ENCODE peak calls at places on chromosomes 11 and 22, in five cellular contexts. Q is tibial nerve, T is neuronal stem cell, X is cardiac muscle cell, F is right cardiac atrium. U is an unnamed sample.

GRCh38 chr11:20669833-20670684 is 673 bp downstream of the NELL1 start:
- DNase-seq in F (no peak), X (peak; percentile 1), Q (no peak), T (no peak), U (no peak)

GRCh38 chr11:102306048-102306575 is 11.2 kb upstream of the BIRC3 start:
- DNase-seq in Q (peak; percentile 15), X (no peak), T (no peak), F (no peak), U (peak; percentile 35)

GRCh38 chr22:45916515-45916914 is 60.4 kb downstream of the WNT7B start:
- DNase-seq in F (peak; percentile 25), X (no peak), Q (no peak), T (no peak), U (no peak)

GRCh38 chr22:17578129-17578754 is 14.9 kb downstream of the SLC25A18 start:
- DNase-seq in X (peak; percentile 60), F (peak; percentile 88), T (no peak), Q (peak; percentile 47), U (no peak)

GRCh38 chr11:128061321-128061871 is 526.0 kb downstream of the ETS1 start:
- DNase-seq in T (no peak), Q (no peak), X (no peak), F (no peak), U (no peak)

GRCh38 chr11:106208795-106209194 is 131.3 kb downstream of the AASDHPPT start:
- DNase-seq in F (no peak), T (no peak), Q (no peak), X (no peak), U (no peak)

GRCh38 chr11:62556102-62556871 is 9.7 kb upstream of the AHNAK start:
- DNase-seq in X (peak; percentile 94), Q (peak; percentile 87), T (no peak), F (peak; percentile 95), U (peak; percentile 89)

GRCh38 chr11:13260196-13260962 is 17.2 kb upstream of the BMAL1 start:
- DNase-seq in F (no peak), T (no peak), X (no peak), Q (no peak), U (no peak)

GRCh38 chr22:50027639-50028537 is 15.3 kb upstream of the IL17REL start:
- DNase-seq in X (no peak), F (no peak), Q (no peak), T (no peak), U (peak; percentile 46)

GRCh38 chr11:27701262-27702105 is 1.2 kb upstream of the BDNF start:
- DNase-seq in Q (no peak), X (peak; percentile 75), T (no peak), F (peak; percentile 66), U (no peak)

GRCh38 chr22:49573109-49573765 is 254.4 kb downstream of the BRD1 start:
- DNase-seq in Q (no peak), T (no peak), X (no peak), F (peak; percentile 11), U (no peak)

GRCh38 chr22:21095773-21096107 is 50.0 kb downstream of the LRRC74B start:
- DNase-seq in T (no peak), X (no peak), F (no peak), Q (no peak), U (no peak)

GRCh38 chr22:48574776-48575566 is 1252.7 kb downstream of the BRD1 start:
- DNase-seq in X (peak; percentile 9), F (peak; percentile 58), Q (no peak), T (peak; percentile 74), U (no peak)

GRCh38 chr22:46068908-46069481 is 81.3 kb upstream of the PPARA start:
- DNase-seq in Q (no peak), T (no peak), X (peak; percentile 48), F (peak; percentile 60), U (no peak)

GRCh38 chr11:72821221-72821919 is 7.2 kb downstream of the ATG16L2 start:
- DNase-seq in T (no peak), Q (no peak), X (no peak), F (peak; percentile 68), U (no peak)

GRCh38 chr11:2148253-2149000 is 9.2 kb upstream of the IGF2 start:
- DNase-seq in T (no peak), X (no peak), Q (no peak), F (peak; percentile 18), U (no peak)

GRCh38 chr11:118988280-118988679 is 9.7 kb upstream of the CENATAC start:
- DNase-seq in X (no peak), Q (no peak), F (no peak), T (no peak), U (no peak)

GRCh38 chr22:25835348-25835747 is 93.4 kb downstream of the MYO18B start:
- DNase-seq in F (no peak), T (no peak), X (no peak), Q (no peak), U (no peak)

GRCh38 chr22:40183029-40183581 is 5.4 kb downstream of the TNRC6B start:
- DNase-seq in Q (peak; percentile 24), T (no peak), F (no peak), X (peak; percentile 90), U (no peak)

GRCh38 chr11:11025087-11025486 is 167.2 kb upstream of the ZBED5 start:
- DNase-seq in F (no peak), Q (no peak), X (no peak), T (no peak), U (no peak)

DNA sequence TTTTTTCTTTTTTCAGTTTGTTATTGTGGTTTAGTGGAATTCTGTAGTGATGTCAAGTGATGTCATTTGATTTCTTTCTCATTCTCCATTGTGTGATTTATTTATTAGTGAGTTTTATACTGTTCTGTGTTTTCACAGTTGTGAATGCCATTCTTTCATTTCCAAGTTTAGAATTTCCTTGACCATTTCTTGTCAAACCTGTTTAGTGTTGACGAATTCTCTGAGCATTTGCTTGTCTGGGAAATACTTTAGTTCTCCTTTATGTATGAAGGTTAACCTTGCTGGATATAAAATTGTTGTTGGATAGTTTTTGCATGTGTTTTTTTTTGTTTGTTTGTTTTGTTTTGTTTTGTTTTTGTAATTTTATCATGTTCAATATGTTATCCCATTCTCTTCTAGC is 633.6 kb upstream of the FAT3 start:
- DNase-seq in F (no peak), X (no peak), T (no peak), Q (no peak), U (no peak)
- H3K27ac ChIP-seq in F (no peak overlapping the region), X (no peak overlapping the region), T (no peak overlapping the region), Q (no peak overlapping the region), U (no peak overlapping the region)

GRCh38 chr11:114290503-114291239 is 5.5 kb upstream of the NNMT start:
- DNase-seq in X (no peak), F (no peak), T (no peak), Q (no peak), U (no peak)
- H3K4me3 ChIP-seq in X (no peak overlapping the region), F (no peak overlapping the region), T (no peak overlapping the region), Q (no peak overlapping the region), U (no peak overlapping the region)

GRCh38 chr11:129885381-129885780 is 10.0 kb downstream of the NFRKB start:
- DNase-seq in Q (no peak), F (no peak), T (no peak), X (no peak), U (no peak)

GRCh38 chr11:129888451-129888850 is 6.9 kb downstream of the NFRKB start:
- DNase-seq in X (no peak), T (no peak), Q (no peak), F (no peak), U (peak; percentile 33)

GRCh38 chr11:129881570-129882170 is 13.7 kb downstream of the NFRKB start:
- DNase-seq in F (no peak), T (no peak), X (peak; percentile 40), Q (no peak), U (no peak)

GRCh38 chr11:129880311-129880710 is 15.1 kb downstream of the NFRKB start:
- DNase-seq in Q (no peak), F (no peak), T (no peak), X (no peak), U (no peak)

DNA sequence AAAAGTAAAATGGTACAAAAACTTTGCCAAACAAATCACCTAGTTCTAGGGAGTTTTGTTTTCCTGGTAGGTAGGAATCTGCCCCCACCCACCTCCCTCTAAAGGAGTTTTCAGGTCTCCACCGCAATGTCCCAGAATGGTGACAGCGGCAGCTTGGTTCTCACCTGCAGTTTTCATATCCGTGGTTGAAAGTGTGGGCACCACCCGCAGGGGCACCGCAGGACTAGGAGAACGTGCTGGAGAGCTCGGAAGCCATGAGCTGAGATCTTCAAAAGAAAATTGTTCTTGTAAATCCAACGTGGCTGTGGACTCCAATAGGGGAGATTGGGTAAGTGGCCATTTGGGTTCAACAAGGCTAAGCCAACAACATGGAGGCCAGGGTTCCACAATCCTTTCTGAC is 10.8 kb downstream of the NFRKB start:
- DNase-seq in F (no peak), Q (no peak), X (no peak), T (no peak), U (no peak)
- H3K27ac ChIP-seq in F (no peak overlapping the region), Q (no peak overlapping the region), X (no peak overlapping the region), T (no peak overlapping the region), U (no peak overlapping the region)

DNA sequence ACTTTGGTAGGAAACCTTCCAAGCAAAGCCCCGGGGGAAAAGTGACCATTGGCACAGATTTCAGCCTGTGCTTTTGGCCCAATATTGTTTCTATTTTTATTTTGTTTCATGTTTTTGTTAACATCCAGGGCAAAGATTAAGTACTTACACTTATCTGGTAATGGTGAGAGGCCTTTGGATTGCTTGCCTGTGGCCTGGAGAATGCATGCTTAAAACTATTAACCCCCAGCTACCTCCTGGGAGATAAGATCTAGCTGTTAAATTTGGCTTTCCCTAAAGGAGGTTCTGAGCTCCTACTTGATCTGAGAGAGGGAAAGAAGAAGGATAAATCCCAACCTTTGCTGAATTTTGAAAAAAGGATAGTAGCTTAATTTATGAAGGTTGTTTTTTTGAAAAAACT is 74.7 kb downstream of the WNT11 start:
- DNase-seq in T (no peak), X (no peak), F (no peak), Q (no peak), U (no peak)
- H3K4me3 ChIP-seq in T (no peak overlapping the region), X (no peak overlapping the region), F (no peak overlapping the region), Q (no peak overlapping the region), U (no peak overlapping the region)

GRCh38 chr11:66524304-66525040 is 14.0 kb downstream of the BBS1 start:
- DNase-seq in F (no peak), T (no peak), Q (no peak), X (no peak), U (no peak)
- H3K27ac ChIP-seq in F (peak overlapping the region; percentile 53), T (no peak overlapping the region), Q (no peak overlapping the region), X (peak overlapping the region; percentile 85), U (no peak overlapping the region)

GRCh38 chr11:89489930-89490329 is 1.2 kb downstream of the NOX4 start:
- DNase-seq in F (no peak), T (no peak), X (no peak), Q (no peak), U (no peak)
- H3K4me3 ChIP-seq in F (peak overlapping the region; percentile 45), T (no peak overlapping the region), X (no peak overlapping the region), Q (no peak overlapping the region), U (no peak overlapping the region)